ENCODE peak calls at places on chromosomes 4 and X, in nine cellular contexts. Z is IMR-90; H is transverse colon; U is astrocyte; M is colonic mucosa; D is heart right ventricle; J is CD4-positive, CD25-positive, alpha-beta regulatory T cell; R is HCT116; F is fibroblast of lung. O is an unnamed sample. For H3K4me1, the result is how much of the 10 kb centered on the place peaks cover.

GRCh38 chr4:3745886-3746656 is 20.1 kb upstream of the ADRA2C start:
- DNase-seq in Z (no peak), H (no peak), U (no peak), M (no peak), D (no peak), J (no peak), R (peak), F (no peak), O (no peak)

GRCh38 chrX:26670521-26670920 is 454.6 kb downstream of the MAGEB5 start:
- DNase-seq in Z (no peak), H (no peak), U (no peak), M (no peak), D (no peak), J (no peak), R (no peak), F (no peak), O (no peak)

GRCh38 chrX:97401154-97401553 is 517.4 kb downstream of the RPA4 start:
- DNase-seq in Z (no peak), H (no peak), U (no peak), M (no peak), D (no peak), J (no peak), R (no peak), F (no peak), O (no peak)

GRCh38 chrX:24515447-24515846 is 50.4 kb downstream of the PDK3 start:
- DNase-seq in Z (peak), H (no peak), U (no peak), M (no peak), D (no peak), J (no peak), R (no peak), F (peak), O (no peak)

GRCh38 chr4:176274441-176274840 is 5.4 kb upstream of the ASB5 start:
- DNase-seq in Z (no peak), H (no peak), U (peak), M (no peak), D (no peak), J (no peak), R (no peak), F (peak), O (no peak)

GRCh38 chr4:3721627-3722026 is 44.6 kb upstream of the ADRA2C start:
- DNase-seq in Z (no peak), H (no peak), U (no peak), M (no peak), D (peak), J (no peak), R (no peak), F (no peak), O (no peak)

GRCh38 chr4:87037921-87038320 is 103.1 kb downstream of the AFF1 start:
- DNase-seq in Z (no peak), H (no peak), U (no peak), M (no peak), D (no peak), J (no peak), R (no peak), F (no peak), O (no peak)

GRCh38 chr4:152981842-152982241 is 45.7 kb downstream of the FHDC1 start:
- DNase-seq in Z (no peak), H (no peak), U (peak), M (no peak), D (no peak), J (no peak), R (no peak), F (no peak), O (no peak)

GRCh38 chr4:68359508-68359907 is 9.6 kb upstream of the YTHDC1 start:
- DNase-seq in Z (no peak), H (no peak), U (no peak), M (no peak), D (no peak), J (no peak), R (no peak), F (no peak), O (no peak)

GRCh38 chrX:82134378-82134777 is 932.5 kb downstream of the SH3BGRL start:
- DNase-seq in Z (no peak), H (no peak), U (no peak), M (no peak), D (no peak), J (no peak), R (no peak), F (no peak), O (no peak)

GRCh38 chr4:94533405-94534223 is 81.9 kb downstream of the PDLIM5 start:
- DNase-seq in Z (no peak), H (no peak), U (no peak), M (no peak), D (no peak), J (no peak), R (no peak), F (no peak), O (no peak)

GRCh38 chr4:140756292-140757219 is at the start of gene TBC1D9:
- DNase-seq in Z (peak), H (peak), U (peak), M (peak), D (peak), J (no peak), R (peak), F (peak), O (no peak)

GRCh38 chr4:23774932-23775331 is 114.9 kb downstream of the PPARGC1A start:
- DNase-seq in Z (no peak), H (no peak), U (no peak), M (no peak), D (no peak), J (no peak), R (no peak), F (no peak), O (no peak)
- H3K4me3 ChIP-seq in Z (no peak), H (no peak), U (no peak), M (no peak), D (no peak), J (no peak), R (no peak), F (no peak), O (no peak)

DNA sequence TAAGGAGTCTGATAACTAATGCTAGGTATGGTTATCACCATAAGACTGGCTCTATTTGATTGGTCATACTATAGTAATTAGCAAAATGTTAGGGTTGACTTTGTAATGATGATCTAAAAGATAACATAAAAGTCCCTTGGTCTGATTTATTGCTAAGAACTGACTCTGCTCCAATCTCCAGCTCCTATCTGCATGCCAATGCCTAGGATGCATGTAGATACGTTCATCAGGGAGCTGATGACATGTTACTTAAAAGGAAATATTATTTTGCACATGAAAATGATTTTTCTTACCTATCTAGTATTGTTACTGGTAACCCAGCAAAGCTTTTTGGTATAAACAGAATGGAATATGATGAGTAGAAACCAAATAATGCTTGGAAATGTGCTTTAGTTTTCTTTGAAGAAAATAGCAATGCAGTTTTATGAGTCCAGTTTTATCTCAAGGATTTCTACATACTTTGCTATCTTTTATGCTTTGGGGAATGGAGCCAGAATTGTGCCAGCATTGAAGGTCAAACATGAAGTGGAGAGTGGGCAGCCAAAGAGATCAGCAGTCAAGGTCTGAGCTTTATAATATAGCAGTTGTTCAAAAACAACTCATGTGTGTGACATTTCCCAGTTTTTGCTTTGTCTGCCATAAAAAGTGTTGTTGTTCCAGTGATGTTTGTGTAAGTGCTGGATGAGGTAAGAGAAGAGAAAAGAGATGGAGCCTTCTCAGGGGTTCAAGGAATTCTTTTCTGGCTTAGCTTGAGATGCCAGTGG is 121.0 kb downstream of the ARHGAP24 start:
- DNase-seq in Z (no peak), H (no peak), U (no peak), M (no peak), D (no peak), J (no peak), R (no peak), F (no peak), O (no peak)
- H3K4me1 ChIP-seq in Z (under half), H (under half), U (under half), M (under half), D (under half), J (under half), R (under half), F (under half), O (under half)

GRCh38 chrX:129512409-129512808 is 10.9 kb downstream of the SMARCA1 start:
- DNase-seq in Z (no peak), H (no peak), U (no peak), M (no peak), D (no peak), J (no peak), R (no peak), F (no peak), O (no peak)
- H3K4me3 ChIP-seq in Z (no peak), H (no peak), U (no peak), M (no peak), D (no peak), J (no peak), R (no peak), F (no peak), O (no peak)

DNA sequence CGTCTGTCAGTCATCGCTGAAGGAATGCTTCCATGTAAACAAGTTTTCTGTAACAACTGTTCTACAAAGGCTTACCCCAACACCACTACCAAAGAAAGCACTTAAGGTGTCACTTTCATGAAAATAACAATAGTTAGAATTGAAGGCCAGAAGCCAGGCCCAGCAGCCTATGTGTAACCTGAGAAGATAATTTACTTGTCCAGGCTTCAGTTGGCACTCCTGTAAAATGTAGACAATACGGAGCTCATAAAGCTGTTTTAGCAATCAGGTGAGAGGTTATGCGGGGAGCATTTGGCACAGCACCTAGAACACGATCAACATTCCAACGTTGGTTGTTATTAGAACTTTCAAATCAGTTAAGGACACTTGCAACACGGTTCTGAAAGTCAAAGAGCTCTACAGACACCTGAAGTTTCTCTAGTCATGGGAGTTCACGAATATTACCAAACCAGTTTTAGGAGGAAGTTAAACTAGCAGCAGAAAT is 15.7 kb downstream of the ADGRA3 start:
- DNase-seq in Z (no peak), H (peak), U (no peak), M (peak), D (no peak), J (no peak), R (no peak), F (no peak), O (no peak)
- H3K4me1 ChIP-seq in Z (under half), H (under half), U (under half), M (under half), D (under half), J (under half), R (under half), F (under half), O (under half)

GRCh38 chrX:71251456-71251973 is 2.4 kb downstream of the ZMYM3 start:
- DNase-seq in Z (no peak), H (peak), U (no peak), M (no peak), D (no peak), J (no peak), R (no peak), F (no peak), O (no peak)
- H3K4me3 ChIP-seq in Z (no peak), H (no peak), U (no peak), M (no peak), D (no peak), J (no peak), R (no peak), F (no peak), O (no peak)

GRCh38 chr4:53913771-53914170 is 150.6 kb downstream of the CHIC2 start:
- DNase-seq in Z (no peak), H (no peak), U (no peak), M (no peak), D (no peak), J (no peak), R (no peak), F (no peak), O (no peak)

GRCh38 chr4:53908661-53909078 is 155.7 kb downstream of the CHIC2 start:
- DNase-seq in Z (peak), H (peak), U (peak), M (peak), D (no peak), J (peak), R (peak), F (peak), O (no peak)

GRCh38 chr4:53914313-53915016 is 149.9 kb downstream of the CHIC2 start:
- DNase-seq in Z (peak), H (no peak), U (peak), M (no peak), D (no peak), J (no peak), R (no peak), F (peak), O (no peak)

GRCh38 chr4:53916431-53916889 is 147.9 kb downstream of the CHIC2 start:
- DNase-seq in Z (peak), H (no peak), U (peak), M (no peak), D (no peak), J (no peak), R (no peak), F (no peak), O (no peak)

DNA sequence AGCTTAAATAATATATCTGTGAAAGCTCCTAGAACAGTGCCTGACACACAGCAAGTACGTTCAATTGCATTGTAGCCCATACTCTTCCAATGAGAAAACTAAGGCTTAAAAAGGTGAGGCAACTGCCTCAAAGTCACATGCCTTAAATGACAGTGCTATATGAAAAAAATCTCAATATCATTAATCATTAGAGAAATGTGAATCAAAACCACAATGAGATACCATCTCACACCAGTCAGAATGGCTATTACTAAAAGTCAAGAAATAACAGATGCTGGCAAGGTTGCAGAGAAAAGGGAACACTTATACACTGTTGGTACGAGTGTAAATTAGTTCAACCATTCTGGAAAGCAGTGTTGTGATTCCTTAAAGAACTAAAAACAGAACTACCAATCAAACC is 151.3 kb downstream of the CHIC2 start:
- DNase-seq in Z (no peak), H (no peak), U (no peak), M (no peak), D (no peak), J (no peak), R (no peak), F (no peak), O (no peak)
- H3K4me1 ChIP-seq in Z (under half), H (under half), U (under half), M (under half), D (under half), J (under half), R (under half), F (under half), O (under half)